ENCODE peak calls at places on chromosome 6, in four cellular contexts. S, R, Y and N are unnamed samples.

GRCh38 chr6:44012078-44012493 is 115.2 kb downstream of the MRPL14 start:
- DNase-seq in S (no peak), R (peak; percentile 71), Y (no peak), N (peak; percentile 99)

GRCh38 chr6:20192625-20193024 is 19.6 kb downstream of the MBOAT1 start:
- DNase-seq in S (no peak), R (no peak), Y (no peak), N (no peak)

GRCh38 chr6:137451926-137452325 is 42.3 kb downstream of the OLIG3 start:
- DNase-seq in S (no peak), R (peak; percentile 35), Y (no peak), N (peak; percentile 44)

GRCh38 chr6:100035873-100036653 is 42.0 kb upstream of the MCHR2 start:
- DNase-seq in S (no peak), R (no peak), Y (no peak), N (no peak)

GRCh38 chr6:158361961-158362634 is 49.8 kb downstream of the TULP4 start:
- DNase-seq in S (no peak), R (peak; percentile 23), Y (no peak), N (peak; percentile 47)

GRCh38 chr6:2158596-2159271 is 86.7 kb downstream of the GMDS start:
- DNase-seq in S (no peak), R (no peak), Y (no peak), N (peak; percentile 13)

GRCh38 chr6:126180585-126180984 is 159.3 kb upstream of the CENPW start:
- DNase-seq in S (no peak), R (peak; percentile 57), Y (no peak), N (peak; percentile 70)

GRCh38 chr6:14664112-14664592 is 546.6 kb downstream of the CD83 start:
- DNase-seq in S (peak; percentile 76), R (no peak), Y (no peak), N (no peak)

GRCh38 chr6:103826209-103826608 is 1033.5 kb downstream of the HACE1 start:
- DNase-seq in S (no peak), R (no peak), Y (no peak), N (no peak)

GRCh38 chr6:3759656-3760245 is 8.2 kb upstream of the PXDC1 start:
- DNase-seq in S (no peak), R (peak; percentile 37), Y (no peak), N (peak; percentile 93)

GRCh38 chr6:28896505-28897392 is 27.0 kb downstream of the TRIM27 start:
- DNase-seq in S (peak; percentile 63), R (no peak), Y (peak; percentile 43), N (peak; percentile 53)

GRCh38 chr6:51265426-51265825 is 446.8 kb downstream of the TFAP2B start:
- DNase-seq in S (no peak), R (no peak), Y (peak; percentile 37), N (no peak)

GRCh38 chr6:56329296-56330050 is 82.1 kb upstream of the COL21A1 start:
- DNase-seq in S (no peak), R (no peak), Y (no peak), N (peak; percentile 25)

GRCh38 chr6:25239059-25239458 is 40.1 kb upstream of the CARMIL1 start:
- DNase-seq in S (no peak), R (no peak), Y (no peak), N (no peak)

GRCh38 chr6:1179571-1180459 is 132.1 kb upstream of the FOXQ1 start:
- DNase-seq in S (no peak), R (no peak), Y (no peak), N (no peak)

GRCh38 chr6:140370949-140371348 is 996.5 kb upstream of the CITED2 start:
- DNase-seq in S (no peak), R (no peak), Y (no peak), N (peak; percentile 14)

GRCh38 chr6:42369568-42369967 is 82.2 kb downstream of the TRERF1 start:
- DNase-seq in S (peak; percentile 52), R (no peak), Y (no peak), N (no peak)

GRCh38 chr6:138692058-138692977 is 81.3 kb upstream of the CCDC28A start:
- DNase-seq in S (peak; percentile 46), R (no peak), Y (peak; percentile 45), N (peak; percentile 53)

GRCh38 chr6:138691595-138692057 is 81.9 kb upstream of the CCDC28A start:
- DNase-seq in S (peak; percentile 22), R (no peak), Y (peak; percentile 18), N (peak; percentile 86)

GRCh38 chr6:138692978-138693909 is 80.3 kb upstream of the CCDC28A start:
- DNase-seq in S (no peak), R (no peak), Y (peak; percentile 65), N (peak; percentile 49)

GRCh38 chr6:138689849-138690248 is 83.7 kb upstream of the CCDC28A start:
- DNase-seq in S (no peak), R (no peak), Y (no peak), N (peak; percentile 30)

GRCh38 chr6:138690975-138691594 is 82.5 kb upstream of the CCDC28A start:
- DNase-seq in S (no peak), R (no peak), Y (no peak), N (no peak)
- H3K4me3 ChIP-seq in S (no peak overlapping the region), R (peak overlapping the region; percentile 58), Y (no peak overlapping the region), N (peak overlapping the region; percentile 79)

GRCh38 chr6:81875776-81876293 is 123.4 kb upstream of the TENT5A start:
- DNase-seq in S (no peak), R (no peak), Y (no peak), N (no peak)

GRCh38 chr6:81878479-81878878 is 126.0 kb upstream of the TENT5A start:
- DNase-seq in S (no peak), R (no peak), Y (no peak), N (no peak)

GRCh38 chr6:81886157-81886556 is 133.7 kb upstream of the TENT5A start:
- DNase-seq in S (no peak), R (no peak), Y (no peak), N (no peak)

GRCh38 chr6:81876977-81877376 is 124.5 kb upstream of the TENT5A start:
- DNase-seq in S (no peak), R (no peak), Y (no peak), N (peak; percentile 34)

DNA sequence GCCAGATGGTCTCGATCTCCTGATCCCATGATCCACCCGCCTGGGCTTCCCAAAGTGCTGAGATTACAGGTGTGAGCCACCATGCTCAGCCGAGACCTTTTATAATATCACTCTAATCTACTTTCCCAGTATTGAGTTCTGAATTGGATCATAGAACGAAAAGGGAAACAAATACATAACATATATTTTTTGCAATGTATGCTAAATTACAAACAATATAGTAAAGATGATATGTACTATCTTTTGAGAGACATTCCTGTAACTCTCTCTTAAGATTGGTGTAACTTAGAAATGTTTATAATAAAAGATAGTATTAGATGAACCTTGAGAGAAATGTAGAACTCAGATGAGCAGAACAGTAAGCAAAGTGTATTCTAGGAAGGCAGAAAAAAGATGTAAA is 129.2 kb upstream of the TENT5A start:
- DNase-seq in S (no peak), R (no peak), Y (no peak), N (no peak)
- H3K4me3 ChIP-seq in S (no peak overlapping the region), R (no peak overlapping the region), Y (no peak overlapping the region), N (no peak overlapping the region)

GRCh38 chr6:169048806-169049205 is 204.8 kb downstream of the THBS2 start:
- DNase-seq in S (no peak), R (no peak), Y (no peak), N (peak; percentile 31)
- H3K4me3 ChIP-seq in S (no peak overlapping the region), R (no peak overlapping the region), Y (no peak overlapping the region), N (no peak overlapping the region)

DNA sequence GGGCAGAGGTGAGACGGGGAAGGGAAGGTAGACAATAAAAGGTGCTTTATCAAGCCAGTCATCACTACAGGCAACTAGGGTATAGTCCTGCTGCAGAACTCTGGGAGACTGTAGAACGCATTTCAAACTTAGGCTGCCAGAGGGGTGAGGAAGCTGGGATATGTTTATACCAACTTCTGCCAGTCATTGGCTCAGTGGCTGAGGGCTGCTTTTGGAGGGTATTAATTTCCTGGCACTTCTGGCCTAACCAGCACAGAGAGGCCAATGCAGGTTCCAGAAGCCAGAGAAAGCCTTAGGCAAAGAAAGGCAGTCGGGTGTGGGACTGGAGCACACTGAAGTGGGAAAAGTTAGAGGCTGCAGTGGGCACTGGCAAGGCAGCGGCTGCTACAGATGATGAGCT is 3.9 kb upstream of the CPNE5 start:
- DNase-seq in S (no peak), R (no peak), Y (no peak), N (no peak)
- H3K4me3 ChIP-seq in S (no peak overlapping the region), R (no peak overlapping the region), Y (no peak overlapping the region), N (no peak overlapping the region)

DNA sequence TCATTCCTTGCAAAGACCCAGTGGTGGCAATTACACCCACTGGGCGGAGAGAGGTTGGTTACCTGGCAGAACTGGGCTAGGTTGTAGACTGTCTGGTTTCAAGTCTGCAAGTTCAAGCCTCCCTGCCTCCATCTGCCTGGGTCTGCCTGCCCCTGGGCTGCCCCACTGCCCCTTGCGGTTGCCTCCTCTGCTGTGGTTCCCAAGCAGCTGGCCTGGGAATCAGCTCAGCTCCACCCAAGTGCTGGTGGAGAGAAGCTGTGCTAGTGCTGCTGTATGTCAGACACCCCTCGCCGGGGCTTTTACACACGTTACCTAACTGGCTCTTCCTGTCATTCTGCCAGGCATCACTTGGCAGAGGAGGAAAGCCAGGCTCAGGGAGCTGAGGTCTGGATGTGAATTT is 29.7 kb downstream of the KCNK5 start:
- DNase-seq in S (no peak), R (no peak), Y (no peak), N (no peak)
- H3K4me3 ChIP-seq in S (no peak overlapping the region), R (no peak overlapping the region), Y (no peak overlapping the region), N (no peak overlapping the region)

DNA sequence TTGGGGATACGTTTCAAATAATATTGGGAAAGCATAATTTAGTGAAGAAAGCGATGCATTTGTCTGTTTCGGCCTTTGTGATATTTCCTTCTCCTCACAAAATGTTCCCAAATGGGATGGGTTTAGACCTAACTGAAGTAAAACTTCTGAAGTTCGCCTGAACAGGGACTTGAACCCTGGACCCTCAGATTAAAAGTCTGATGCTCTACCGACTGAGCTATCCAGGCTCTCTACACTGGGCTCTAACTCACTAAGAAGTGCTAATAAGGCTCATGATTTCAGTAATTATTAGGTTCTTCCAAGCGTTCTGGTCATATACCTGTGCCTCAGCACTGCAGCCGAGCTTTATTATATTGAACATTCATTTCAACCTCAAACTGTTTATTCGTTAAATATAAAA is 118.8 kb upstream of the ZNF184 start:
- DNase-seq in S (no peak), R (no peak), Y (no peak), N (no peak)
- H3K4me3 ChIP-seq in S (no peak overlapping the region), R (no peak overlapping the region), Y (no peak overlapping the region), N (no peak overlapping the region)